ENCODE peak calls at places on chromosomes 11 and 22, in eight cellular contexts. S, F, E, L, P, W, H and Q are unnamed samples.

GRCh38 chr11:123526918-123527317 is 96.8 kb downstream of the GRAMD1B start:
- DNase-seq in S (no peak), F (no peak), E (no peak), L (no peak), P (no peak), W (no peak), H (no peak), Q (no peak)

GRCh38 chr22:23263651-23264555 is 83.6 kb downstream of the BCR start:
- DNase-seq in S (no peak), F (peak; percentile 65), E (no peak), L (no peak), P (no peak), W (no peak), H (no peak), Q (no peak)

GRCh38 chr11:22920939-22921565 is 60.8 kb upstream of the CCDC179 start:
- DNase-seq in S (peak; percentile 32), F (no peak), E (no peak), L (peak; percentile 32), P (no peak), W (no peak), H (peak; percentile 36), Q (peak; percentile 6)

GRCh38 chr11:34636127-34636526 is 15.2 kb downstream of the EHF start:
- DNase-seq in S (no peak), F (no peak), E (no peak), L (no peak), P (no peak), W (no peak), H (no peak), Q (no peak)

GRCh38 chr22:50726643-50727340 is 11.2 kb upstream of the ACR start:
- DNase-seq in S (no peak), F (no peak), E (no peak), L (no peak), P (no peak), W (no peak), H (no peak), Q (no peak)

GRCh38 chr11:102705626-102706025 is at the start of gene MMP27:
- DNase-seq in S (no peak), F (no peak), E (no peak), L (no peak), P (no peak), W (no peak), H (no peak), Q (no peak)

GRCh38 chr11:78295991-78296930 is 107.5 kb downstream of the USP35 start:
- DNase-seq in S (no peak), F (no peak), E (no peak), L (no peak), P (no peak), W (no peak), H (no peak), Q (no peak)

GRCh38 chr11:35618497-35619029 is 303 bp downstream of the FJX1 start:
- DNase-seq in S (no peak), F (no peak), E (no peak), L (no peak), P (no peak), W (peak; percentile 29), H (peak; percentile 79), Q (no peak)

GRCh38 chr22:31841029-31841827 is 87.4 kb downstream of the DEPDC5 start:
- DNase-seq in S (no peak), F (no peak), E (no peak), L (no peak), P (no peak), W (no peak), H (no peak), Q (no peak)

GRCh38 chr11:47886096-47886495 is 37.9 kb upstream of the NUP160 start:
- DNase-seq in S (no peak), F (no peak), E (peak; percentile 41), L (no peak), P (peak; percentile 39), W (peak; percentile 58), H (no peak), Q (no peak)

GRCh38 chr11:57322881-57323467 is 1.8 kb downstream of the TNKS1BP1 start:
- DNase-seq in S (no peak), F (no peak), E (no peak), L (no peak), P (no peak), W (no peak), H (no peak), Q (no peak)

GRCh38 chr22:42962295-42963230 is 52.4 kb downstream of the PACSIN2 start:
- DNase-seq in S (no peak), F (no peak), E (no peak), L (no peak), P (no peak), W (peak; percentile 68), H (no peak), Q (no peak)

GRCh38 chr22:25360411-25360810 is 141.0 kb downstream of the CRYBB2 start:
- DNase-seq in S (no peak), F (no peak), E (no peak), L (no peak), P (no peak), W (no peak), H (no peak), Q (no peak)

GRCh38 chr11:117239295-117239694 is 6.8 kb downstream of the RNF214 start:
- DNase-seq in S (no peak), F (no peak), E (no peak), L (peak; percentile 81), P (no peak), W (no peak), H (no peak), Q (no peak)

GRCh38 chr11:86212212-86212611 is 32.3 kb upstream of the EED start:
- DNase-seq in S (no peak), F (no peak), E (no peak), L (no peak), P (no peak), W (no peak), H (no peak), Q (no peak)

GRCh38 chr11:57778318-57779037 is 16.9 kb downstream of the CTNND1 start:
- DNase-seq in S (peak; percentile 76), F (no peak), E (peak; percentile 72), L (peak; percentile 98), P (peak; percentile 86), W (peak; percentile 92), H (no peak), Q (peak; percentile 51)

GRCh38 chr22:40215266-40215665 is 37.5 kb downstream of the TNRC6B start:
- DNase-seq in S (no peak), F (no peak), E (no peak), L (no peak), P (peak; percentile 37), W (peak; percentile 52), H (no peak), Q (no peak)

GRCh38 chr11:47437218-47437745 is 11.0 kb upstream of the PSMC3 start:
- DNase-seq in S (no peak), F (no peak), E (no peak), L (no peak), P (no peak), W (no peak), H (no peak), Q (no peak)

GRCh38 chr11:70186420-70186819 is 16.7 kb upstream of the FADD start:
- DNase-seq in S (no peak), F (no peak), E (no peak), L (no peak), P (no peak), W (no peak), H (no peak), Q (no peak)

GRCh38 chr11:134943544-134943943 is 531.5 kb upstream of the B3GAT1 start:
- DNase-seq in S (no peak), F (no peak), E (no peak), L (no peak), P (no peak), W (no peak), H (no peak), Q (no peak)

GRCh38 chr11:2776351-2777061 is 76.7 kb upstream of the KCNQ1OT1 start:
- DNase-seq in S (peak; percentile 1), F (peak; percentile 8), E (no peak), L (no peak), P (peak; percentile 11), W (peak; percentile 26), H (no peak), Q (peak; percentile 1)

GRCh38 chr22:28882545-28882877 is 861 bp upstream of the ZNRF3 start:
- DNase-seq in S (peak; percentile 12), F (no peak), E (peak; percentile 36), L (no peak), P (peak; percentile 18), W (no peak), H (no peak), Q (no peak)

GRCh38 chr11:11789735-11790369 is 51.9 kb upstream of the USP47 start:
- DNase-seq in S (peak; percentile 26), F (no peak), E (peak; percentile 24), L (no peak), P (no peak), W (no peak), H (no peak), Q (peak; percentile 20)
- TF ChIP-seq CTCF in S (peak; percentile 74), F (peak; percentile 64), E (peak; percentile 30), L (peak; percentile 61), P (peak; percentile 48), W (no peak), H (peak; percentile 24), Q (peak; percentile 83)

GRCh38 chr11:61460474-61460881 is 30.6 kb downstream of the SDHAF2 start:
- DNase-seq in S (no peak), F (no peak), E (peak; percentile 40), L (no peak), P (peak; percentile 73), W (no peak), H (no peak), Q (no peak)

GRCh38 chr11:61460986-61461385 is 31.1 kb downstream of the SDHAF2 start:
- DNase-seq in S (no peak), F (no peak), E (no peak), L (no peak), P (no peak), W (no peak), H (no peak), Q (no peak)
- TF ChIP-seq CTCF in S (no peak), F (no peak), E (no peak), L (no peak), P (peak; percentile 43), W (no peak), H (no peak), Q (no peak)

DNA sequence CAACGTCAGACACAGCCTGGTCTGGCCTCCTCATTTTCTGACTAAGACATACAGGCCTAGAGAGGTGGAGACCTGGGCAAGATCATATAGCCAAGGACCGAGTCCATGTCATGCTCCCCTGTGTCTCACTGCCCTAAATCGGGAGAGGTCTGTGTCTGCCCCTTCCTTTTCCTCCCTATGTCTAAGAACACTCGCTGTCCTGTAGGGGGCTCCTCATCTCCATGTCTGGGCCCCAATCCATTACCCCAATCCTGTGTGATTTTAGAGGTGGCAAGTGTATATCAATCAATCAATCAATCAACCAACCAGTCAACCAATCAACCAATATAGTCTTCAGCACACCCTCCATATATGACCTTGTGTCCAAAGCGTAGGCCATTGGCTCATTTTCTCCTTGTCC is 125.7 kb downstream of the KIRREL3 start:
- DNase-seq in S (no peak), F (no peak), E (no peak), L (no peak), P (no peak), W (no peak), H (no peak), Q (no peak)
- TF ChIP-seq CTCF in S (peak; percentile 14), F (no peak), E (no peak), L (peak; percentile 36), P (no peak), W (no peak), H (peak; percentile 5), Q (no peak)

DNA sequence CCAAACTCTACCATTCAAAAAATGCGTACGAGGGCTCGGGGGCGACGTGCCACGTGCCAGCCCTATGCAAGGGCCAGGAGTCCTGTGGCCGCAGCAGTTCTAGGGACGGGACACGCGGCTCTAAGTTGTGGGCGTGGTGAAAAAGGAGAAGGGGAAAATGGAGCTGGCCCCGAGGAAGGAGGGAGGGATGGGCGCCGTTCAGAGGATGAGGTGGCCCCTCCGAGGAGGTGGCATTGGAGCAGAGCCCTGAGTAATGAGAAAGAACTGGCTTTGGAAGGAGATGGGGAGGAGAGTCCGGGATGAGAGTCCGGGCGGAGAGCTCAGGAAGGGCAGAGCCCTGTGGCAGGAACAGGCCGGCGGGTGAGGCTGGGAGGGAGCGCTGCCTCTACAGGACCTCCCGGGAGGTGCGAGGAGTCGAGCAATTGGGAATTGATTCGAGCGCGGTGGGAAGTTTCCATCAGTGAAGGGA is 21.0 kb downstream of the OTUB1 start:
- DNase-seq in S (no peak), F (no peak), E (no peak), L (no peak), P (no peak), W (no peak), H (no peak), Q (no peak)
- TF ChIP-seq CTCF in S (no peak), F (no peak), E (no peak), L (peak; percentile 6), P (no peak), W (no peak), H (no peak), Q (no peak)